ENCODE peak calls at places on chromosomes 1 and 21, in four cellular contexts. H, O, A and Q are unnamed samples.

GRCh38 chr1:77347646-77348045 is 65.8 kb downstream of the AK5 start:
- DNase-seq in O (peak; percentile 85), A (peak; percentile 76), H (no peak), Q (no peak)

GRCh38 chr1:80403472-80403893 is 1397.0 kb upstream of the ADGRL4 start:
- DNase-seq in H (no peak), A (no peak), O (no peak), Q (no peak)

GRCh38 chr21:42847051-42847707 is 32.2 kb downstream of the WDR4 start:
- DNase-seq in A (no peak), O (no peak), H (no peak), Q (no peak)

GRCh38 chr1:230009611-230010313 is 57.3 kb upstream of the GALNT2 start:
- DNase-seq in O (no peak), H (no peak), A (no peak), Q (no peak)

GRCh38 chr1:46616277-46617107 is at the start of gene MOB3C:
- DNase-seq in H (peak; percentile 41), O (no peak), A (peak; percentile 64), Q (peak; percentile 93)

GRCh38 chr1:211551628-211552465 is 27.1 kb downstream of the SLC30A1 start:
- DNase-seq in H (no peak), O (peak; percentile 49), A (peak; percentile 22), Q (no peak)

GRCh38 chr1:1347663-1348419 is 1.4 kb downstream of the DVL1 start:
- DNase-seq in H (no peak), O (no peak), A (peak; percentile 31), Q (peak; percentile 29)

GRCh38 chr1:153771841-153772593 is 3.2 kb upstream of the SLC27A3 start:
- DNase-seq in O (no peak), A (no peak), H (no peak), Q (no peak)

GRCh38 chr1:213997031-213997771 is 9.4 kb downstream of the PROX1 start:
- DNase-seq in O (no peak), A (no peak), H (no peak), Q (no peak)

GRCh38 chr1:173997796-173998195 is 24.4 kb downstream of the RC3H1 start:
- DNase-seq in O (no peak), A (peak; percentile 34), H (no peak), Q (no peak)

GRCh38 chr1:168202941-168203654 is 22.7 kb upstream of the SFT2D2 start:
- DNase-seq in H (no peak), A (peak; percentile 78), O (peak; percentile 11), Q (no peak)

GRCh38 chr1:2446394-2446793 is 29.7 kb upstream of the PLCH2 start:
- DNase-seq in H (no peak), O (no peak), A (no peak), Q (peak; percentile 68)

GRCh38 chr1:153849487-153850185 is 73.1 kb downstream of the GATAD2B start:
- DNase-seq in O (no peak), H (no peak), A (no peak), Q (no peak)

GRCh38 chr1:115828101-115829022 is 12.6 kb downstream of the NHLH2 start:
- DNase-seq in H (peak; percentile 31), A (no peak), O (no peak), Q (peak; percentile 40)

GRCh38 chr1:154342836-154343472 is 17.6 kb downstream of the ATP8B2 start:
- DNase-seq in O (no peak), A (no peak), H (no peak), Q (no peak)

GRCh38 chr21:38768385-38769071 is 37.2 kb upstream of the ETS2 start:
- DNase-seq in O (no peak), A (peak; percentile 93), H (no peak), Q (no peak)

GRCh38 chr1:151993734-151994496 is at the start of gene S100A10:
- DNase-seq in H (peak; percentile 65), O (peak; percentile 73), A (peak; percentile 81), Q (no peak)

GRCh38 chr1:19336543-19336942 is 24.4 kb downstream of the SLC66A1 start:
- DNase-seq in H (no peak), O (no peak), A (no peak), Q (no peak)

GRCh38 chr1:94992863-94993563 is 66.1 kb upstream of the CNN3 start:
- DNase-seq in O (no peak), A (no peak), H (no peak), Q (no peak)

GRCh38 chr1:1073743-1074587 is at the start of gene RNF223:
- DNase-seq in O (no peak), H (peak; percentile 23), A (no peak), Q (no peak)

GRCh38 chr1:93569479-93569878 is 112.2 kb downstream of the BCAR3 start:
- DNase-seq in A (no peak), H (no peak), O (no peak), Q (no peak)

GRCh38 chr1:28437260-28437923 is 67.9 kb downstream of the PHACTR4 start:
- DNase-seq in A (peak; percentile 79), O (no peak), H (no peak), Q (no peak)

GRCh38 chr21:44666401-44667320 is at the start of gene KRTAP12-2:
- DNase-seq in O (peak; percentile 2), A (no peak), H (peak; percentile 48), Q (no peak)

GRCh38 chr1:228210684-228211083 is 2.8 kb downstream of the OBSCN start:
- DNase-seq in H (no peak), O (no peak), A (no peak), Q (no peak)

GRCh38 chr1:156114919-156115513 is 505 bp downstream of the LMNA start:
- DNase-seq in O (no peak), H (peak; percentile 73), A (no peak), Q (no peak)

GRCh38 chr1:247376659-247377058 is 39.3 kb upstream of the NLRP3 start:
- DNase-seq in A (no peak), H (no peak), O (no peak), Q (no peak)

GRCh38 chr1:67601955-67602354 is 83.0 kb upstream of the GADD45A start:
- DNase-seq in O (no peak), A (no peak), H (no peak), Q (no peak)

GRCh38 chr1:98924971-98925370 is 79.7 kb downstream of the PLPPR5 start:
- DNase-seq in A (no peak), O (no peak), H (no peak), Q (no peak)

GRCh38 chr1:33349778-33350610 is 29.1 kb upstream of the A3GALT2 start:
- DNase-seq in O (no peak), H (peak; percentile 87), A (peak; percentile 77), Q (peak; percentile 79)

GRCh38 chr1:152162826-152163463 is 3.9 kb upstream of the RPTN start:
- DNase-seq in O (peak; percentile 80), H (peak; percentile 24), A (peak; percentile 82), Q (no peak)

GRCh38 chr1:910311-910880 is 13.3 kb upstream of the SAMD11 start:
- DNase-seq in H (peak; percentile 58), A (no peak), O (no peak), Q (no peak)

GRCh38 chr1:157798211-157798610 is 21.3 kb upstream of the FCRL2 start:
- DNase-seq in H (no peak), A (no peak), O (peak; percentile 51), Q (no peak)

GRCh38 chr1:236284291-236284711 is 2.5 kb upstream of the ERO1B start:
- DNase-seq in O (no peak), H (no peak), A (no peak), Q (no peak)

GRCh38 chr1:209607102-209607794 is 23.7 kb downstream of the CAMK1G start:
- DNase-seq in A (no peak), H (no peak), O (peak; percentile 91), Q (no peak)

GRCh38 chr1:93692983-93693591 is 11.4 kb upstream of the BCAR3 start:
- DNase-seq in H (no peak), O (peak; percentile 97), A (peak; percentile 78), Q (no peak)